ENCODE peak calls at places on chromosome 19, in four cellular contexts. B is K562, S is heart right ventricle, U is transverse colon. G is an unnamed sample. For H3K4me1, the result is how much of the 10 kb centered on the place peaks cover.

GRCh38 chr19:1845642-1846041 is 2.6 kb downstream of the REXO1 start:
- DNase-seq in U (no peak), S (no peak), B (no peak), G (no peak)

GRCh38 chr19:2477732-2478191 is 1.8 kb downstream of the GADD45B start:
- DNase-seq in B (no peak), S (peak), U (peak), G (no peak)

GRCh38 chr19:1970003-1970805 is 29.2 kb downstream of the CSNK1G2 start:
- DNase-seq in S (no peak), B (no peak), U (no peak), G (no peak)

GRCh38 chr19:39160523-39160861 is 34.9 kb downstream of the PAK4 start:
- DNase-seq in B (no peak), S (no peak), U (no peak), G (no peak)

GRCh38 chr19:14554382-14554812 is 17.5 kb downstream of the NDUFB7 start:
- DNase-seq in S (no peak), B (peak), U (peak), G (no peak)

GRCh38 chr19:14775855-14776254 is 2.5 kb downstream of the ADGRE2 start:
- DNase-seq in S (no peak), U (peak), B (peak), G (no peak)

GRCh38 chr19:47275866-47276461 is 1.3 kb downstream of the INAFM1 start:
- DNase-seq in B (no peak), U (no peak), S (peak), G (no peak)

GRCh38 chr19:19134687-19135158 is 3.6 kb downstream of the TMEM161A start:
- DNase-seq in S (peak), B (peak), U (no peak), G (no peak)

GRCh38 chr19:14198384-14199376 is 7.3 kb downstream of the ADGRL1 start:
- DNase-seq in S (no peak), U (no peak), B (no peak), G (no peak)

GRCh38 chr19:16067205-16067938 is 8.9 kb upstream of the TPM4 start:
- DNase-seq in S (peak), U (peak), B (no peak), G (no peak)

GRCh38 chr19:2560369-2560768 is 84.4 kb downstream of the GADD45B start:
- DNase-seq in S (no peak), B (no peak), U (no peak), G (no peak)

GRCh38 chr19:14479985-14480694 is 5.0 kb upstream of the PTGER1 start:
- DNase-seq in S (no peak), U (no peak), B (peak), G (no peak)

GRCh38 chr19:1936916-1937610 is 3.9 kb upstream of the CSNK1G2 start:
- DNase-seq in B (no peak), U (no peak), S (no peak), G (no peak)

GRCh38 chr19:47391510-47392223 is 27.7 kb downstream of the MEIS3 start:
- DNase-seq in S (peak), B (peak), U (peak), G (peak)

GRCh38 chr19:510606-511100 is 3.4 kb downstream of the TPGS1 start:
- DNase-seq in S (peak), B (peak), U (peak), G (peak)

GRCh38 chr19:53883231-53883661 is 1.2 kb downstream of the PRKCG start:
- DNase-seq in S (no peak), U (no peak), B (peak), G (no peak)

GRCh38 chr19:15934332-15935078 is at the start of gene CYP4F11:
- DNase-seq in U (peak), B (no peak), S (peak), G (no peak)

GRCh38 chr19:54137913-54138776 is 583 bp downstream of the CNOT3 start:
- DNase-seq in U (peak), B (peak), S (no peak), G (no peak)

GRCh38 chr19:42386974-42387707 is 3.0 kb downstream of the CNFN start:
- DNase-seq in S (peak), U (peak), B (peak), G (no peak)

GRCh38 chr19:752652-753517 is 2.0 kb downstream of the MISP start:
- DNase-seq in U (peak), S (no peak), B (peak), G (no peak)

GRCh38 chr19:39014037-39014436 is 18.3 kb downstream of the FBXO27 start:
- DNase-seq in S (no peak), U (no peak), B (no peak), G (no peak)

GRCh38 chr19:17679526-17680234 is 8.5 kb downstream of the UNC13A start:
- DNase-seq in S (no peak), B (no peak), U (no peak), G (no peak)

GRCh38 chr19:46890423-46891170 is 29.8 kb downstream of the ARHGAP35 start:
- DNase-seq in B (no peak), U (no peak), S (no peak), G (no peak)

GRCh38 chr19:35093941-35094647 is 21.5 kb upstream of the FXYD3 start:
- DNase-seq in S (no peak), B (no peak), U (no peak), G (no peak)

GRCh38 chr19:45766919-45767346 is 2.1 kb downstream of the SIX5 start:
- DNase-seq in U (no peak), B (no peak), S (no peak), G (no peak)

GRCh38 chr19:14375055-14375581 is 6.1 kb upstream of the ADGRE5 start:
- DNase-seq in B (peak), U (peak), S (peak), G (peak)

GRCh38 chr19:50912102-50912599 is 956 bp upstream of the KLK4 start:
- DNase-seq in U (no peak), S (no peak), B (no peak), G (no peak)

GRCh38 chr19:28731577-28731976 is 481.4 kb downstream of the UQCRFS1 start:
- DNase-seq in B (no peak), U (no peak), S (no peak), G (no peak)

GRCh38 chr19:15251010-15251748 is 18.9 kb upstream of the EPHX3 start:
- DNase-seq in U (no peak), B (no peak), S (peak), G (no peak)

GRCh38 chr19:13975870-13976269 is 23.6 kb downstream of the DCAF15 start:
- DNase-seq in B (no peak), U (no peak), S (no peak), G (no peak)

GRCh38 chr19:16372065-16372915 is 47.7 kb downstream of the KLF2 start:
- DNase-seq in U (no peak), S (no peak), B (no peak), G (no peak)

GRCh38 chr19:3068071-3068470 is 5.8 kb upstream of the TLE5 start:
- DNase-seq in B (no peak), S (no peak), U (no peak), G (no peak)

GRCh38 chr19:39936622-39937021 is 2.2 kb upstream of the FCGBP start:
- DNase-seq in B (no peak), U (no peak), S (no peak), G (no peak)

GRCh38 chr19:41564515-41565383 is 11.2 kb upstream of the CEACAM21 start:
- DNase-seq in S (peak), B (no peak), U (no peak), G (no peak)

GRCh38 chr19:51097796-51098195 is 10.4 kb downstream of the CTU1 start:
- DNase-seq in S (no peak), U (no peak), B (no peak), G (no peak)

GRCh38 chr19:18021121-18021755 is 13.3 kb downstream of the ARRDC2 start:
- DNase-seq in B (peak), S (peak), U (peak), G (no peak)

GRCh38 chr19:19053508-19054314 is 10.1 kb upstream of the SLC25A42 start:
- DNase-seq in S (peak), U (peak), B (peak), G (no peak)

GRCh38 chr19:1015782-1016646 is 4.9 kb downstream of the TMEM259 start:
- DNase-seq in U (peak), S (no peak), B (no peak), G (no peak)

GRCh38 chr19:48722196-48722708 is 2.7 kb upstream of the MAMSTR start:
- DNase-seq in U (no peak), S (no peak), B (no peak), G (no peak)
- H3K4me1 ChIP-seq in U (under half), S (half or more), B (under half), G (under half)

DNA sequence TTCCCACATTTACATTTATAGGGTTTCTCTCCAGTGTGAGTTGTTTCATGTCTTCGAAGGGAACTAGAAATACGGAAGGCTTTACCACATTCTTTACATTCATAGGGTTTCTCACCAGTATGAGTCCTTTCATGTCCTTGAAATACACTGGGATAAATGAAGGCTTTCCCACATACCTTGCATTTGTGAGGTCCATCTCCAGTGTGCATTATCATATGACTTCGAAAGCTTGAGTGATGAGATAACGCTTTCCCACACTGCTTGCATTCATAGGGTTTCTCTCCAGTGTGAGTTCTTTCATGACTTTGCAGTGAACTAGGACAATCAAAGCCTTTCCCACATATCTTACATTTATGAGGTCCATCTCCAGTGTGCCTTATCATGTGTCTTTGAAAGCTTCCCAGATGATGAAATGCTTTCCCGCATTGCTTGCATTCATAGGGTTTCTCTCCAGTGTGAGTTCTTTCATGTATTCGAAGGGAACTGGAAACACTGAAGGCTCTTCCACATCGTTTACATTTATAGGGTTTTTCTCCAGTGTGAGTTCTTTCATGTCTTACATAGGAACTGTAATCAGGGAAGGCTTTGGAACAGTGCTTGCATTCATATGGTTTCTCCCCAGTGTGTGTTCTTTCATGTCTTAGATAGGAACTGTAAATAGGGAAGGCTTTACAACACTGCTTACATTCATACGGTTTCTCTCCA is 15.1 kb downstream of the ZNF442 start:
- DNase-seq in B (no peak), S (no peak), U (no peak), G (no peak)
- H3K4me3 ChIP-seq in B (no peak), S (no peak), U (no peak), G (no peak)

GRCh38 chr19:56069642-56070041 is 51.5 kb downstream of the ZNF787 start:
- DNase-seq in S (no peak), B (no peak), U (no peak), G (no peak)

GRCh38 chr19:56076413-56076998 is 44.6 kb downstream of the ZNF787 start:
- DNase-seq in B (peak), S (peak), U (peak), G (no peak)

GRCh38 chr19:56066152-56067023 is 54.7 kb downstream of the ZNF787 start:
- DNase-seq in U (peak), S (peak), B (peak), G (no peak)

GRCh38 chr19:56071151-56071550 is 49.9 kb downstream of the ZNF787 start:
- DNase-seq in U (no peak), B (peak), S (no peak), G (no peak)
- TF ChIP-seq CTCF in U (no peak), B (peak), S (no peak), G (no peak)

DNA sequence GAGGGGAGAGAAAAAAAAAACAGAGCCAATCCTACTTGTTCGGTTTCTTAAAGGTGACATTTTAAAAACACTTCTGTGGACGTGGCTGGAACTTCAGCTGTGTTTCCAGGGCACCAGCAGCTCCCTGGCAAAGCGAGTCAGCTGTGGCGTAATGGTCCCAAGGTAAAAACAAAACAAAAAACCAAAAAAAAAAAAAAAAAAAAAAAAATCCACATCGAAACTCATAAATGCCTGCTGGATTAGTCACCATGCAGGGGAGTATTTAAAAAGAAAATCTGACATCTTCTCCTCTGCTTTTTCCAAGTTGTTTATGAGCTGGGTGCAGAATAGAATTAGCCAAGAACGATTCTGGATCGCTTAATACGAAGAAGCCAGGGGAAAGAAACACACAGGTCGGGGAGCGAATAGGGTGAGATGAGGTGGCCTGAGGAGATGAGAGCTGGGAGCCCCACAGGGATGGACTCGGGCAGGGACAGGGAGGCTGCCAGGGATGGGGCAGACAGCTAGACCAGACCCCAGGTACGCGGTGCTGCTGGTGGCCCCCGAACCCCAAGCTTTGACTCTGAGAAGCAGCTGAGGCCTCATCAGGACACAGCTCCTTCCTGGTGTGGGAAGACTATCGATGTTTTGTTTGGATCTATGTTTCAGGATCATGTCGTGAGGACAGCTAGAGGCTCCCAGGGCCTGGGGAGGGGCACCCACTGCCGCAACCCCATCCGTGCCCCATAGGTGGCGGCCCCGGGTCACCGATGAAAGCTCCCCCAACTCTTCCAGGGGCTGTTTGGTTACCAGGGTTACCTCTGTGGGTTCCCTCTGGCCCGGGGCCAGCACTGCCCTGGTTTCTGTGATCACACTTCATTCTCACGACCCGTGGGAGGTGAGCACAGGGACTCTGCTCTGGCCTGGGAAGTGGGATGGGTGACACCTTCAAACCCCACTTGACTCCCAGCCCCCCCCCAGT is 3.1 kb upstream of the CTXN1 start:
- DNase-seq in B (peak), S (no peak), U (no peak), G (no peak)
- H3K4me1 ChIP-seq in B (under half), S (under half), U (under half), G (half or more)

DNA sequence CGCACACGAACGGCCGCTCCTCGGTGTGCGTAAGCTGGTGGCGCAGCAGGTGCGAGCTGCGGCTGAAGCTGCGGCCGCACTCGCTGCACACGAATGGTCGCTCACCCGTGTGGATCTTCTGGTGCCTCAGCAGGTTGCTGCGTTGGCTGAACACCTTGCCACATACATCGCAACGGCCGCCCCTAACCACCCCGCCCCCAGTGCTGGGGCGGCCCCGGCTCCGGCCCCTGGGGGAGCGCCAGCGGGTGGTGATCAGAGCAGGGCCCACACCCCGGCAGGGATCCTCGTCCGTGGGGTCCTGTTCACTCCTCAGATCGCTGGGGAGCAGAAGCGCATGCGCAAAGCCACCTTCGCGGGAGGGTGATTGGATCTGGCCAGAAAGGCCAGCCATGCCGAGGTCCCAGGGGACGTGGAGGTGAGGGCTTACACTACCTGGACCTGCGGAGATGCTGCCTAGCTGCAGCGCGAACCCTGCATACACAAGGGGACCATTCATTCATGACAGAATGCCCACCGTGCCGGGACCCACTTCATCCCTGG is 4.7 kb upstream of the UBE2M start:
- DNase-seq in S (no peak), U (no peak), B (no peak), G (no peak)
- H3K4me3 ChIP-seq in S (peak), U (peak), B (no peak), G (peak)

GRCh38 chr19:29923653-29924052 is 18.4 kb upstream of the URI1 start:
- DNase-seq in B (no peak), U (no peak), S (no peak), G (no peak)
- TF ChIP-seq CTCF in B (peak), U (no peak), S (no peak), G (no peak)

GRCh38 chr19:4980087-4980486 is 11.2 kb downstream of the KDM4B start:
- DNase-seq in S (no peak), B (no peak), U (no peak), G (no peak)

GRCh38 chr19:4976412-4977298 is 7.7 kb downstream of the KDM4B start:
- DNase-seq in B (no peak), S (peak), U (peak), G (peak)

GRCh38 chr19:4974855-4975469 is 6.0 kb downstream of the KDM4B start:
- DNase-seq in U (no peak), S (no peak), B (no peak), G (no peak)

GRCh38 chr19:4979211-4979807 is 10.4 kb downstream of the KDM4B start:
- DNase-seq in U (no peak), S (no peak), B (no peak), G (no peak)

DNA sequence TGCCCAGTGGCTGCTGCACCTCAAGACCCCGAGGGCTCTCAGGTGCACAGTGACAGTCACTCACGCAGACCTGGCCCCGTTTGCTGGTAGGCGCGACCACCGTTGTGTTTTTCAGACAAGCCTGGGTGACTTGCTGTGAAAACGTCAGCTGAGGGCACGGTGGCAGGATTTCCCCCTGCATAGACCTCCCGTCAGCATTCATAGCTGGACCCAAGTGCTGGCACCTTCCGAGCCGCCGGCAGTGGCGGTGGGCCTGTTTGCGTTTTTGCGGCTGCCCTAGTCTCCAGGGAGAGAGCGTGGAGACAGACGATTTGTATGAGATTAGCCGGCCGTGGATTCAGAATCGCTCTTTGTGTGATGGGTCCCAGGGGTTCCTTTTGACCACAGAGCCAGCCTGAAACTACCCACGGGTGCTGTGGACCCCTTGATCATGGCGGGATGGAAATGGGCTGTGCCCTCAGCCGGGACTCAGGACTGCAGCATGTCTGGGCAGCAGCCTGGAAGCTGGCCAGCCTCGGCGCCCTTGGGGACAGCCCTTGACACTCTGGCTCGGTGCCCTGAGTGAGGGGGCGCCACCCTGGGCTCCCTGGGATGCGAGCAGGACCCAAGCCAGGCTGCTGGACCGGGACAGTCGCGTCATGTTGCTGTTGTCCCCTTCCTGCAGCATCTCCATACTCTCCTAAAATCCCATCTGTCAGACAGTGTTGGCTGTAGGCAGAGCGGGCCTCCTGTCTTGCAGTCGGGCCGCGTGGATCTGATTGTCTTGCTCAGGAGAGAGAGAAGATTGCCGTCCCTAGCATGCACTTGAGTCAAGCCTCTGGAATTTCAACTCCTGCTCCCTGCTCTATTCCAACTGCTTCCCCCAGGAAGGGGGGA is 8.6 kb downstream of the KDM4B start:
- DNase-seq in U (peak), S (no peak), B (no peak), G (no peak)
- H3K4me1 ChIP-seq in U (under half), S (half or more), B (under half), G (under half)

DNA sequence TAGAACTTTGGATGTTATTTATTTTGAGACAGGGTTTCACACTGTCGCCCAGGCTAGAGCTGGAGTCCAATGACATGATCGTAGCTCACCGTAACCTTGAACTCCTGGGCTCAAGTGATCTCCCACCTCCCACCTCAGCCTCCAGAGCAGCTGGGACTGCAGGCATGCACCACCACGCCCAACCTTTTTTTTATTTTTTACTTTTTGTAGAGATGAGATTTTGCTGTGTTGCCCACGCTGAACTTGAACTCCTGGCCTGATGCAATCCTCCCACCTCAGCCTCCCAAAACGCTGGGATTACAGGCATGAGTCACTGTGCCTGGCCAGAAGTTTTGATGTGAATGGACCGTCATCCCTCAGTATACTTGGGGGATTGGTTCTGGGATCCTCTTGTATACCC is 13.7 kb downstream of the ANKRD27 start:
- DNase-seq in S (no peak), U (no peak), B (no peak), G (no peak)
- H3K4me3 ChIP-seq in S (no peak), U (no peak), B (no peak), G (no peak)

GRCh38 chr19:55385749-55386514 is at the start of gene RPL28:
- DNase-seq in U (peak), B (peak), S (peak), G (peak)
- TF ChIP-seq CTCF in U (peak), B (no peak), S (no peak), G (peak)

G was measured in esophagus squamous epithelium.